ENCODE peak calls at places on chromosomes 2 and 18, in six cellular contexts. K is AG08396, C is heart right ventricle, J is putamen, W is GM03348, U is renal cortical epithelial cell. S is an unnamed sample.

GRCh38 chr2:227415538-227416424 is 28.0 kb upstream of the SCYGR1 start:
- DNase-seq in K (peak), W (peak), C (peak), U (peak), J (no peak), S (peak)

GRCh38 chr2:108579631-108580030 is 45.4 kb downstream of the LIMS1 start:
- DNase-seq in K (no peak), W (peak), U (peak), C (peak), J (no peak), S (no peak)

GRCh38 chr18:70373062-70373519 is 84.2 kb downstream of the SOCS6 start:
- DNase-seq in U (peak), C (no peak), K (peak), J (no peak), W (peak), S (peak)

GRCh38 chr18:42053188-42053781 is 98.3 kb downstream of the PIK3C3 start:
- DNase-seq in C (peak), J (peak), U (peak), K (peak), W (peak), S (peak)

GRCh38 chr2:163834221-163834620 is 98.4 kb upstream of the FIGN start:
- DNase-seq in W (no peak), C (no peak), U (peak), K (no peak), J (no peak), S (no peak)

GRCh38 chr18:3794537-3795348 is 344.8 kb downstream of the TGIF1 start:
- DNase-seq in C (no peak), U (peak), J (no peak), W (peak), K (no peak), S (no peak)

GRCh38 chr2:42754021-42754775 is 9.7 kb downstream of the OXER1 start:
- DNase-seq in K (no peak), J (no peak), C (no peak), W (no peak), U (no peak), S (no peak)

GRCh38 chr2:217102941-217103340 is 243.1 kb upstream of the TNP1 start:
- DNase-seq in C (no peak), K (no peak), U (peak), W (no peak), J (no peak), S (no peak)

GRCh38 chr2:172431993-172432392 is 4.6 kb downstream of the ITGA6 start:
- DNase-seq in U (no peak), C (no peak), J (no peak), W (no peak), K (no peak), S (no peak)

S was measured in MV-4-11.